ENCODE peak calls at places on chromosomes 12 and 14, in eight cellular contexts. P is GM23248, U is OCI-LY7, T is GM23338, Y is MM.1S, H is hepatocyte, R is HCT116, O is PC-3. V is an unnamed sample.

GRCh38 chr12:9122166-9122609 is 6.5 kb upstream of the A2M start:
- DNase-seq in Y (no peak), R (no peak), O (no peak), H (no peak), P (no peak), T (no peak), U (no peak), V (no peak)

GRCh38 chr14:65255583-65256443 is 153.5 kb upstream of the MAX start:
- DNase-seq in O (peak; percentile 95), U (peak; percentile 77), Y (no peak), P (no peak), H (peak; percentile 90), T (peak; percentile 94), R (peak; percentile 78), V (peak; percentile 92)

GRCh38 chr14:54488318-54488645 is 498 bp downstream of the GMFB start:
- DNase-seq in U (peak; percentile 39), T (peak; percentile 84), P (no peak), O (no peak), Y (no peak), R (no peak), H (no peak), V (peak; percentile 39)

GRCh38 chr12:127516467-127516866 is 750.5 kb upstream of the TMEM132C start:
- DNase-seq in Y (no peak), R (no peak), U (no peak), O (peak; percentile 70), P (peak; percentile 71), T (no peak), H (no peak), V (no peak)

GRCh38 chr14:26204954-26205479 is 392.8 kb downstream of the NOVA1 start:
- DNase-seq in U (no peak), R (no peak), Y (no peak), H (peak; percentile 33), P (peak; percentile 40), T (peak; percentile 71), O (no peak), V (no peak)

GRCh38 chr12:94208433-94208921 is 60.1 kb downstream of the PLXNC1 start:
- DNase-seq in Y (peak; percentile 83), O (no peak), U (peak; percentile 22), R (no peak), P (no peak), T (no peak), H (no peak), V (no peak)

GRCh38 chr12:25759752-25760151 is 198.7 kb upstream of the RASSF8 start:
- DNase-seq in T (no peak), U (no peak), O (no peak), P (no peak), R (no peak), H (no peak), Y (no peak), V (no peak)

GRCh38 chr14:65281991-65282908 is 130.3 kb upstream of the FUT8 start:
- DNase-seq in O (no peak), T (peak; percentile 76), U (peak; percentile 58), P (peak; percentile 77), Y (peak; percentile 58), H (no peak), R (no peak), V (no peak)

GRCh38 chr14:84579292-84579691 is 950.7 kb upstream of the FLRT2 start:
- DNase-seq in R (no peak), H (peak; percentile 17), T (no peak), O (no peak), Y (no peak), P (no peak), U (no peak), V (no peak)

GRCh38 chr14:32967421-32967820 is 28.7 kb downstream of the NPAS3 start:
- DNase-seq in T (no peak), R (no peak), H (no peak), Y (no peak), P (no peak), U (no peak), O (no peak), V (no peak)

GRCh38 chr12:78928200-78929074 is 63.9 kb downstream of the SYT1 start:
- DNase-seq in P (peak; percentile 42), U (no peak), R (peak; percentile 87), Y (no peak), O (peak; percentile 53), T (no peak), H (no peak), V (no peak)

GRCh38 chr14:72883963-72884362 is 9.9 kb downstream of the DPF3 start:
- DNase-seq in H (no peak), T (peak; percentile 28), P (peak; percentile 28), R (no peak), Y (no peak), U (no peak), O (peak; percentile 93), V (no peak)

GRCh38 chr14:32329146-32329545 is at the start of gene AKAP6:
- DNase-seq in H (no peak), P (peak; percentile 25), T (peak; percentile 50), U (no peak), R (no peak), Y (no peak), O (no peak), V (no peak)

GRCh38 chr12:94650143-94651056 is at the start of gene TMCC3:
- DNase-seq in O (peak; percentile 68), H (peak; percentile 77), P (peak; percentile 62), U (no peak), T (peak; percentile 66), R (no peak), Y (peak; percentile 80), V (peak; percentile 66)

GRCh38 chr12:122990561-122990960 is 10.1 kb downstream of the ARL6IP4 start:
- DNase-seq in O (no peak), R (no peak), H (no peak), U (no peak), P (no peak), Y (no peak), T (no peak), V (no peak)

GRCh38 chr14:69315302-69315701 is 55.3 kb downstream of the GALNT16 start:
- DNase-seq in Y (no peak), R (no peak), P (no peak), H (no peak), U (no peak), T (no peak), O (peak; percentile 81), V (no peak)

GRCh38 chr12:67155863-67156262 is 113.3 kb upstream of the CAND1 start:
- DNase-seq in Y (no peak), P (peak; percentile 51), H (no peak), R (no peak), O (peak; percentile 53), U (no peak), T (no peak), V (peak; percentile 49)

GRCh38 chr14:89540830-89541470 is 123.9 kb upstream of the FOXN3 start:
- DNase-seq in T (no peak), U (no peak), Y (no peak), O (peak; percentile 72), H (no peak), P (peak; percentile 93), R (no peak), V (no peak)

GRCh38 chr14:55136868-55137785 is 8.1 kb downstream of the LGALS3 start:
- DNase-seq in T (no peak), U (no peak), R (no peak), Y (no peak), H (no peak), P (peak; percentile 85), O (no peak), V (no peak)

GRCh38 chr12:29428630-29429029 is 47.7 kb upstream of the ERGIC2 start:
- DNase-seq in P (peak; percentile 75), H (peak; percentile 25), Y (no peak), U (no peak), T (no peak), R (peak; percentile 63), O (peak; percentile 99), V (peak; percentile 76)

GRCh38 chr14:102878970-102879460 is 43.4 kb upstream of the AMN start:
- DNase-seq in T (no peak), Y (no peak), P (peak; percentile 30), O (no peak), R (no peak), H (peak; percentile 44), U (no peak), V (peak; percentile 52)

GRCh38 chr12:34626363-34627157 is 604.3 kb downstream of the ALG10 start:
- DNase-seq in O (no peak), T (no peak), U (no peak), H (no peak), R (no peak), Y (no peak), P (no peak), V (no peak)

GRCh38 chr12:34625116-34625515 is 602.8 kb downstream of the ALG10 start:
- DNase-seq in H (no peak), Y (peak; percentile 22), T (peak; percentile 43), R (peak; percentile 7), P (peak; percentile 54), U (peak; percentile 10), O (peak; percentile 78), V (peak; percentile 35)
- H3K9me2 ChIP-seq in H (no peaks in the 10 kb centered on the region), Y (no peaks in the 10 kb centered on the region), T (no peaks in the 10 kb centered on the region), R (no peaks in the 10 kb centered on the region), P (no peaks in the 10 kb centered on the region), U (no peaks in the 10 kb centered on the region), O (no peaks in the 10 kb centered on the region), V (no peaks in the 10 kb centered on the region)

GRCh38 chr12:3201741-3202500 is 124.7 kb downstream of the TSPAN9 start:
- DNase-seq in Y (no peak), P (no peak), H (no peak), R (no peak), O (no peak), T (no peak), U (no peak), V (no peak)
- H3K9me2 ChIP-seq in Y (no peaks in the 10 kb centered on the region), P (no peaks in the 10 kb centered on the region), H (no peaks in the 10 kb centered on the region), R (no peaks in the 10 kb centered on the region), O (no peaks in the 10 kb centered on the region), T (no peaks in the 10 kb centered on the region), U (no peaks in the 10 kb centered on the region), V (no peaks in the 10 kb centered on the region)

GRCh38 chr14:50599700-50600444 is 39.9 kb downstream of the ATL1 start:
- DNase-seq in H (peak; percentile 31), T (peak; percentile 68), P (peak; percentile 63), U (peak; percentile 45), R (peak; percentile 38), Y (peak; percentile 14), O (peak; percentile 86), V (no peak)
- H3K9me2 ChIP-seq in H (no peaks in the 10 kb centered on the region), T (no peaks in the 10 kb centered on the region), P (no peaks in the 10 kb centered on the region), U (no peaks in the 10 kb centered on the region), R (no peaks in the 10 kb centered on the region), Y (no peaks in the 10 kb centered on the region), O (no peaks in the 10 kb centered on the region), V (no peaks in the 10 kb centered on the region)

GRCh38 chr12:87274594-87275245 is 754.5 kb downstream of the C12orf50 start:
- DNase-seq in P (peak; percentile 42), U (peak; percentile 23), O (peak; percentile 50), H (peak; percentile 48), T (peak; percentile 80), Y (peak; percentile 32), R (peak; percentile 19), V (no peak)

GRCh38 chr12:87280893-87281292 is 748.3 kb downstream of the C12orf50 start:
- DNase-seq in Y (no peak), P (no peak), U (no peak), T (no peak), R (no peak), O (no peak), H (no peak), V (no peak)

GRCh38 chr12:87283111-87283510 is 746.1 kb downstream of the C12orf50 start:
- DNase-seq in P (no peak), R (no peak), O (no peak), H (no peak), U (no peak), Y (no peak), T (no peak), V (no peak)

DNA sequence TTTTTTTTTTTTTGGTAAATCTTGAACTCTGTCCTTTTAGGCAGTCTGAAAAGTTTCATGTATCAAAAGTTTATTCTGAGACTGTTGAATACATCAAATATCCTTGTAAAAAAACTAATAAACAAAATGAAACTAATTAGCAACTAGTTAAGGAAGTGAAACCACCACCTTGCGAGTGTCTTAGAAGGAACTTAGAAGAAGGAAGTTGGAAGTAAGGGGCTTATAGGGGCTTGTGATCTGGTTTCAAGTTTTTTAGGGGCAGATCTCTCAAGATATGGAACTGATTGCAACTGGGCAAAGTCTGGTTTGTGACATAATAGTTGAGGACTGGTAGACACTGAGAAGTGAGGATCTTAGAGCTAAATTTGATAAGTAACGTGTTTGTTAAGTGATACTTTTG is 748.8 kb downstream of the C12orf50 start:
- DNase-seq in H (no peak), P (no peak), R (no peak), U (peak; percentile 53), O (no peak), Y (peak; percentile 43), T (no peak), V (no peak)
- H3K9me2 ChIP-seq in H (no peaks in the 10 kb centered on the region), P (no peaks in the 10 kb centered on the region), R (no peaks in the 10 kb centered on the region), U (no peaks in the 10 kb centered on the region), O (no peaks in the 10 kb centered on the region), Y (no peaks in the 10 kb centered on the region), T (peaks cover 6% of the 10 kb centered on the region), V (no peaks in the 10 kb centered on the region)

V was measured in PC-9.